ENCODE peak calls at places on chromosome 2, in eight cellular contexts. One of them, this sample, is unnamed.

GRCh38 chr2:217106650-217107014 is 246.8 kb upstream of the TNP1 start:
- DNase-seq in M059J: peak
- DNase-seq in activated T-cell treated with anti-CD3 and anti-CD28 coated beads for 4 hours: no peak
- DNase-seq in cortex of kidney: no peak
- DNase-seq in neuronal stem cell: no peak
- DNase-seq in activated CD8-positive, alpha-beta T cell treated with anti-CD3 and anti-CD28 coated beads for 36 hours: no peak
- DNase-seq in posterior cingulate gyrus: no peak
- DNase-seq in AG08396: no peak
- DNase-seq in this sample: no peak

GRCh38 chr2:237691200-237691907 is 64.0 kb downstream of the LRRFIP1 start:
- DNase-seq in M059J: no peak
- DNase-seq in activated T-cell treated with anti-CD3 and anti-CD28 coated beads for 4 hours: no peak
- DNase-seq in cortex of kidney: no peak
- DNase-seq in neuronal stem cell: peak
- DNase-seq in activated CD8-positive, alpha-beta T cell treated with anti-CD3 and anti-CD28 coated beads for 36 hours: peak
- DNase-seq in posterior cingulate gyrus: no peak
- DNase-seq in AG08396: no peak
- DNase-seq in this sample: peak

GRCh38 chr2:53403836-53404413 is 363.7 kb upstream of the CHAC2 start:
- DNase-seq in M059J: peak
- DNase-seq in activated T-cell treated with anti-CD3 and anti-CD28 coated beads for 4 hours: no peak
- DNase-seq in cortex of kidney: no peak
- DNase-seq in neuronal stem cell: no peak
- DNase-seq in activated CD8-positive, alpha-beta T cell treated with anti-CD3 and anti-CD28 coated beads for 36 hours: no peak
- DNase-seq in posterior cingulate gyrus: no peak
- DNase-seq in AG08396: peak
- DNase-seq in this sample: no peak

GRCh38 chr2:85911836-85912692 is 23.3 kb upstream of the ST3GAL5 start:
- DNase-seq in M059J: peak
- DNase-seq in activated T-cell treated with anti-CD3 and anti-CD28 coated beads for 4 hours: no peak
- DNase-seq in cortex of kidney: no peak
- DNase-seq in neuronal stem cell: no peak
- DNase-seq in activated CD8-positive, alpha-beta T cell treated with anti-CD3 and anti-CD28 coated beads for 36 hours: peak
- DNase-seq in posterior cingulate gyrus: no peak
- DNase-seq in AG08396: peak
- DNase-seq in this sample: no peak

GRCh38 chr2:69306897-69307695 is 79.9 kb downstream of the GFPT1 start:
- DNase-seq in M059J: peak
- DNase-seq in activated T-cell treated with anti-CD3 and anti-CD28 coated beads for 4 hours: peak
- DNase-seq in cortex of kidney: no peak
- DNase-seq in neuronal stem cell: peak
- DNase-seq in activated CD8-positive, alpha-beta T cell treated with anti-CD3 and anti-CD28 coated beads for 36 hours: peak
- DNase-seq in posterior cingulate gyrus: peak
- DNase-seq in AG08396: peak
- DNase-seq in this sample: peak

GRCh38 chr2:8679827-8680731 is 1.8 kb upstream of the ID2 start:
- DNase-seq in M059J: peak
- DNase-seq in activated T-cell treated with anti-CD3 and anti-CD28 coated beads for 4 hours: no peak
- DNase-seq in cortex of kidney: no peak
- DNase-seq in neuronal stem cell: peak
- DNase-seq in activated CD8-positive, alpha-beta T cell treated with anti-CD3 and anti-CD28 coated beads for 36 hours: no peak
- DNase-seq in posterior cingulate gyrus: no peak
- DNase-seq in AG08396: no peak
- DNase-seq in this sample: no peak

GRCh38 chr2:216880509-216881184 is 20.8 kb upstream of the TNP1 start:
- DNase-seq in M059J: peak
- DNase-seq in activated T-cell treated with anti-CD3 and anti-CD28 coated beads for 4 hours: no peak
- DNase-seq in cortex of kidney: no peak
- DNase-seq in neuronal stem cell: no peak
- DNase-seq in activated CD8-positive, alpha-beta T cell treated with anti-CD3 and anti-CD28 coated beads for 36 hours: peak
- DNase-seq in posterior cingulate gyrus: no peak
- DNase-seq in AG08396: peak
- DNase-seq in this sample: no peak

GRCh38 chr2:216657086-216657855 is 24.1 kb downstream of the IGFBP2 start:
- DNase-seq in M059J: no peak
- DNase-seq in activated T-cell treated with anti-CD3 and anti-CD28 coated beads for 4 hours: no peak
- DNase-seq in cortex of kidney: no peak
- DNase-seq in neuronal stem cell: no peak
- DNase-seq in activated CD8-positive, alpha-beta T cell treated with anti-CD3 and anti-CD28 coated beads for 36 hours: no peak
- DNase-seq in posterior cingulate gyrus: no peak
- DNase-seq in AG08396: no peak
- DNase-seq in this sample: no peak

This sample was measured in ecto neural progenitor cell.